ENCODE peak calls at places on chromosomes 13 and 19, in four cellular contexts. R, U, O and A are unnamed samples.

GRCh38 chr13:113533441-113533840 is 42.9 kb upstream of the DCUN1D2 start:
- DNase-seq in R (no peak), U (no peak), O (no peak), A (no peak)

GRCh38 chr13:57716295-57716694 is 84.8 kb downstream of the PCDH17 start:
- DNase-seq in R (no peak), U (peak), O (no peak), A (no peak)

GRCh38 chr19:42191855-42192254 is 25.6 kb downstream of the DEDD2 start:
- DNase-seq in R (peak), U (peak), O (no peak), A (no peak)

GRCh38 chr19:3932931-3933810 is at the start of gene NMRK2:
- DNase-seq in R (no peak), U (no peak), O (no peak), A (no peak)

GRCh38 chr13:99256709-99257108 is 1.5 kb downstream of the GPR18 start:
- DNase-seq in R (peak), U (no peak), O (no peak), A (no peak)

GRCh38 chr19:45668342-45668871 is 386 bp downstream of the GIPR start:
- DNase-seq in R (no peak), U (no peak), O (no peak), A (no peak)

GRCh38 chr13:87798536-87798935 is 127.4 kb downstream of the SLITRK5 start:
- DNase-seq in R (no peak), U (no peak), O (no peak), A (no peak)

GRCh38 chr13:42883771-42884170 is 102.4 kb downstream of the FAM216B start:
- DNase-seq in R (peak), U (no peak), O (no peak), A (no peak)

GRCh38 chr13:111145506-111145905 is 30.4 kb downstream of the ARHGEF7 start:
- DNase-seq in R (no peak), U (no peak), O (no peak), A (no peak)

GRCh38 chr19:34189199-34189916 is 17.1 kb downstream of the LSM14A start:
- DNase-seq in R (no peak), U (no peak), O (no peak), A (no peak)

GRCh38 chr19:58586131-58586765 is 13.1 kb upstream of the MZF1 start:
- DNase-seq in R (no peak), U (no peak), O (no peak), A (no peak)

GRCh38 chr19:43872547-43873336 is 45.6 kb downstream of the ZNF283 start:
- DNase-seq in R (peak), U (no peak), O (no peak), A (no peak)

GRCh38 chr13:51832471-51833152 is 12.4 kb downstream of the TMEM272 start:
- DNase-seq in R (peak), U (no peak), O (peak), A (peak)

GRCh38 chr13:44449999-44450821 is 76.6 kb downstream of the SERP2 start:
- DNase-seq in R (no peak), U (no peak), O (no peak), A (no peak)

GRCh38 chr19:19474950-19475781 is 40.2 kb downstream of the TSSK6 start:
- DNase-seq in R (no peak), U (no peak), O (no peak), A (no peak)

GRCh38 chr19:1249298-1249989 is 1.1 kb downstream of the MIDN start:
- DNase-seq in R (peak), U (peak), O (peak), A (peak)

GRCh38 chr13:90233933-90234672 is 1113.4 kb upstream of the MIR17HG start:
- DNase-seq in R (peak), U (no peak), O (no peak), A (no peak)

GRCh38 chr19:41248895-41249294 is 15.3 kb upstream of the HNRNPUL1 start:
- DNase-seq in R (no peak), U (no peak), O (no peak), A (no peak)

GRCh38 chr19:1668339-1669123 is 16.1 kb upstream of the TCF3 start:
- DNase-seq in R (peak), U (no peak), O (peak), A (peak)

GRCh38 chr13:111323950-111324651 is 3.7 kb downstream of the TEX29 start:
- DNase-seq in R (no peak), U (no peak), O (peak), A (no peak)

GRCh38 chr13:35699805-35700204 is 223.3 kb upstream of the MAB21L1 start:
- DNase-seq in R (peak), U (no peak), O (no peak), A (no peak)

GRCh38 chr19:30557212-30557611 is 185.0 kb downstream of the ZNF536 start:
- DNase-seq in R (no peak), U (no peak), O (no peak), A (no peak)

GRCh38 chr13:95087746-95088305 is 213.4 kb downstream of the ABCC4 start:
- DNase-seq in R (peak), U (no peak), O (no peak), A (no peak)

GRCh38 chr13:71417205-71417604 is 449.8 kb downstream of the DACH1 start:
- DNase-seq in R (peak), U (no peak), O (no peak), A (no peak)

GRCh38 chr19:39154626-39155100 is 29.1 kb downstream of the PAK4 start:
- DNase-seq in R (no peak), U (no peak), O (no peak), A (no peak)